ENCODE peak calls at places on chromosomes 13 and 19, in seven cellular contexts. D is right cardiac atrium, W is PC-9, V is cardiac fibroblast, N is left ventricle myocardium inferior, S is thoracic aorta, J is prostate gland. X is an unnamed sample.

GRCh38 chr13:59673301-59673700 is 490.4 kb downstream of the DIAPH3 start:
- DNase-seq in S (no peak), N (no peak), V (peak), W (no peak), D (no peak), J (no peak), X (no peak)

GRCh38 chr13:97364031-97364430 is 69.9 kb upstream of the RAP2A start:
- DNase-seq in N (no peak), V (no peak), S (no peak), W (no peak), D (no peak), J (no peak), X (no peak)

GRCh38 chr13:95713651-95714050 is 36.7 kb downstream of the DNAJC3 start:
- DNase-seq in N (no peak), W (peak), J (no peak), D (no peak), V (no peak), S (no peak), X (no peak)

GRCh38 chr19:4369109-4369887 is 25.9 kb downstream of the MPND start:
- DNase-seq in N (peak), D (peak), J (peak), W (no peak), V (no peak), S (no peak), X (peak)

GRCh38 chr19:4059931-4060620 is 6.6 kb downstream of the ZBTB7A start:
- DNase-seq in D (peak), S (no peak), V (peak), W (no peak), J (no peak), N (peak), X (no peak)

GRCh38 chr13:51269039-51269438 is 46.8 kb downstream of the FAM124A start:
- DNase-seq in W (no peak), S (no peak), J (no peak), V (peak), N (no peak), D (no peak), X (no peak)

GRCh38 chr13:74409551-74409950 is 275.3 kb upstream of the KLF12 start:
- DNase-seq in J (no peak), D (no peak), N (no peak), W (no peak), S (no peak), V (no peak), X (no peak)

GRCh38 chr19:7888145-7888825 is at the start of gene LRRC8E:
- DNase-seq in N (no peak), J (peak), S (no peak), W (peak), V (peak), D (peak), X (no peak)

GRCh38 chr19:52474351-52475127 is 21.2 kb downstream of the ZNF578 start:
- DNase-seq in W (no peak), S (no peak), J (no peak), N (no peak), V (no peak), D (no peak), X (no peak)

GRCh38 chr13:114109646-114110045 is 22.8 kb downstream of the RASA3 start:
- DNase-seq in W (no peak), V (no peak), J (no peak), N (no peak), D (peak), S (no peak), X (no peak)

GRCh38 chr13:74306496-74306895 is 172.3 kb upstream of the KLF12 start:
- DNase-seq in D (no peak), N (no peak), W (no peak), V (peak), J (no peak), S (no peak), X (peak)

GRCh38 chr13:38707433-38707832 is 20.6 kb downstream of the FREM2 start:
- DNase-seq in S (no peak), D (no peak), V (no peak), J (no peak), N (no peak), W (no peak), X (no peak)

GRCh38 chr19:18292810-18293641 is 11.6 kb upstream of the JUND start:
- DNase-seq in S (peak), V (peak), D (peak), N (peak), J (peak), W (peak), X (peak)

GRCh38 chr19:47598407-47599349 is 10.3 kb upstream of the BICRA start:
- DNase-seq in N (no peak), S (peak), D (no peak), W (peak), V (peak), J (peak), X (no peak)

GRCh38 chr13:25171517-25172302 is at the start of gene AMER2:
- DNase-seq in V (peak), D (peak), N (peak), S (no peak), J (no peak), W (no peak), X (peak)

GRCh38 chr13:33483471-33483870 is 197.9 kb upstream of the STARD13 start:
- DNase-seq in S (no peak), N (no peak), V (no peak), J (no peak), D (no peak), W (no peak), X (no peak)

GRCh38 chr13:108911807-108912206 is 282.4 kb downstream of the MYO16 start:
- DNase-seq in D (no peak), J (no peak), S (no peak), V (no peak), W (peak), N (no peak), X (no peak)

GRCh38 chr13:35789335-35790166 is 313.1 kb upstream of the MAB21L1 start:
- DNase-seq in W (no peak), V (peak), S (no peak), N (no peak), D (no peak), J (no peak), X (peak)

GRCh38 chr13:27533155-27533643 is 82.8 kb upstream of the MTIF3 start:
- DNase-seq in V (peak), J (peak), D (peak), N (peak), W (peak), S (no peak), X (peak)

GRCh38 chr13:98393873-98394272 is 183.0 kb downstream of the STK24 start:
- DNase-seq in D (no peak), S (no peak), V (no peak), W (no peak), J (no peak), N (no peak), X (no peak)

GRCh38 chr13:75279834-75280369 is 202.1 kb downstream of the TBC1D4 start:
- DNase-seq in W (no peak), V (no peak), D (no peak), J (no peak), S (no peak), N (no peak), X (no peak)

GRCh38 chr19:50750010-50750409 is 20.3 kb upstream of the GPR32 start:
- DNase-seq in V (no peak), S (no peak), J (no peak), W (no peak), N (no peak), D (no peak), X (no peak)

GRCh38 chr19:41958367-41959055 is 610 bp downstream of the RABAC1 start:
- DNase-seq in V (peak), D (peak), N (peak), W (peak), J (peak), S (peak), X (peak)

GRCh38 chr13:60627071-60627686 is 230.2 kb downstream of the TDRD3 start:
- DNase-seq in V (peak), D (no peak), S (no peak), N (no peak), J (no peak), W (no peak), X (peak)

GRCh38 chr19:12364391-12365093 is 941 bp downstream of the ZNF442 start:
- DNase-seq in D (peak), S (no peak), V (peak), N (peak), J (peak), W (no peak), X (no peak)

GRCh38 chr19:12365372-12366162 is at the start of gene ZNF442:
- DNase-seq in J (peak), D (peak), W (peak), V (peak), N (peak), S (peak), X (peak)

GRCh38 chr19:12365094-12365371 is 450 bp downstream of the ZNF442 start:
- DNase-seq in N (no peak), V (peak), S (no peak), J (peak), W (no peak), D (no peak), X (no peak)
- H3K4me3 ChIP-seq in N (peak), V (peak), S (peak), J (peak), W (peak), D (peak), X (peak)

DNA sequence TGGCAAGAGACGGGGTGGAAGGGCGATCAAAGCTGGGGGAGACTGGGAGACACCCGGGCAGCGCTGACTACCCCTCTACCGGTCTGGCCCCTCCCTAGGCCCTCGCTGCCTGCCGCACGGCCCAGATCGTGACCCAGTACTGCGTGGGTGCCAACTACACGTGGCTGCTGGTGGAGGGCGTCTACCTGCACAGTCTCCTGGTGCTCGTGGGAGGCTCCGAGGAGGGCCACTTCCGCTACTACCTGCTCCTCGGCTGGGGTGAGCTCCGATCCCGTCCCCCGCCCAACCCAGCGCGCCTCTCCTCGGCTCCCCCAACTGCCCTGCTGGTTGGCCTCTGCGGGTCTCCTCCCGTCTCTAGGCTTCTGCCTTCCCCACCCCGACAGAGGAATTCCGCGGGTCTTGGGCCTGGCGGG is 8.8 kb downstream of the GIPR start:
- DNase-seq in D (peak), N (no peak), S (no peak), V (no peak), J (no peak), W (peak), X (no peak)
- H3K4me3 ChIP-seq in D (peak), N (peak), S (peak), V (peak), J (peak), W (peak), X (no peak)

GRCh38 chr13:50071399-50071798 is 56.2 kb downstream of the KCNRG start:
- DNase-seq in V (peak), J (no peak), N (no peak), W (no peak), D (no peak), S (no peak), X (peak)

GRCh38 chr13:50075619-50076097 is 60.4 kb downstream of the KCNRG start:
- DNase-seq in W (no peak), N (no peak), V (no peak), D (no peak), J (no peak), S (no peak), X (no peak)

GRCh38 chr13:50072676-50073075 is 57.4 kb downstream of the KCNRG start:
- DNase-seq in V (no peak), D (no peak), W (no peak), N (no peak), J (no peak), S (no peak), X (no peak)

GRCh38 chr13:50073340-50073739 is 58.1 kb downstream of the KCNRG start:
- DNase-seq in V (no peak), S (no peak), D (no peak), W (no peak), N (no peak), J (no peak), X (no peak)

GRCh38 chr13:50074843-50075242 is 59.6 kb downstream of the KCNRG start:
- DNase-seq in V (no peak), N (no peak), S (no peak), D (no peak), J (no peak), W (no peak), X (no peak)
- H3K4me3 ChIP-seq in V (no peak), N (no peak), S (peak), D (no peak), J (no peak), W (no peak), X (no peak)

GRCh38 chr13:45046445-45046844 is 57.1 kb downstream of the GPALPP1 start:
- DNase-seq in W (no peak), D (no peak), S (no peak), J (no peak), V (no peak), N (no peak), X (no peak)

GRCh38 chr13:45051315-45051714 is 62.0 kb downstream of the GPALPP1 start:
- DNase-seq in D (no peak), J (no peak), N (no peak), V (no peak), W (no peak), S (no peak), X (no peak)

GRCh38 chr13:45047394-45048328 is 58.3 kb downstream of the GPALPP1 start:
- DNase-seq in N (peak), J (peak), W (peak), V (peak), S (peak), D (peak), X (peak)

GRCh38 chr13:45048890-45049407 is 59.6 kb downstream of the GPALPP1 start:
- DNase-seq in J (no peak), D (no peak), W (no peak), V (no peak), N (no peak), S (no peak), X (peak)

GRCh38 chr13:45049478-45049877 is 60.1 kb downstream of the GPALPP1 start:
- DNase-seq in N (no peak), V (no peak), J (no peak), S (no peak), D (no peak), W (no peak), X (no peak)
- H3K4me3 ChIP-seq in N (no peak), V (no peak), J (no peak), S (no peak), D (no peak), W (no peak), X (no peak)

DNA sequence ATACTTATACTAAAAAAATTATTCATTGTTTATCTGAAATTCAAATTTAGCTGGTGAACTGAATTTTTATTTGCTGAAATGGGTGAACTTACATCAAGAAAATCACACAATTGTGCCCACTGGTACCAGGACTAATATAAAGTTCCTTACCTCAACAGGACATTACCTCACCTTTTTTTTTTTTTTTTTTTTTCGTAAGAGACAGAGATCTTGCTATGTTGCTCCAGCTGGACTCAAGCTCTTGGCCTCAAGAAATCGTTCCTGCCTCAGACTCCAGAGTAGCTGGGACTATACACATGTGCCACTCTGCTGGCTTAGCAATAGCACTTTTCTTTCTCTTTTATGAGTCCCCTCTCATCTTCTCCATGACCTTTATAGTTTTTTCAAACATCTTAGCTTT is 22.5 kb upstream of the NDFIP2 start:
- DNase-seq in V (no peak), W (no peak), N (no peak), S (no peak), D (no peak), J (no peak), X (no peak)
- H3K4me3 ChIP-seq in V (no peak), W (no peak), N (no peak), S (no peak), D (no peak), J (no peak), X (no peak)

DNA sequence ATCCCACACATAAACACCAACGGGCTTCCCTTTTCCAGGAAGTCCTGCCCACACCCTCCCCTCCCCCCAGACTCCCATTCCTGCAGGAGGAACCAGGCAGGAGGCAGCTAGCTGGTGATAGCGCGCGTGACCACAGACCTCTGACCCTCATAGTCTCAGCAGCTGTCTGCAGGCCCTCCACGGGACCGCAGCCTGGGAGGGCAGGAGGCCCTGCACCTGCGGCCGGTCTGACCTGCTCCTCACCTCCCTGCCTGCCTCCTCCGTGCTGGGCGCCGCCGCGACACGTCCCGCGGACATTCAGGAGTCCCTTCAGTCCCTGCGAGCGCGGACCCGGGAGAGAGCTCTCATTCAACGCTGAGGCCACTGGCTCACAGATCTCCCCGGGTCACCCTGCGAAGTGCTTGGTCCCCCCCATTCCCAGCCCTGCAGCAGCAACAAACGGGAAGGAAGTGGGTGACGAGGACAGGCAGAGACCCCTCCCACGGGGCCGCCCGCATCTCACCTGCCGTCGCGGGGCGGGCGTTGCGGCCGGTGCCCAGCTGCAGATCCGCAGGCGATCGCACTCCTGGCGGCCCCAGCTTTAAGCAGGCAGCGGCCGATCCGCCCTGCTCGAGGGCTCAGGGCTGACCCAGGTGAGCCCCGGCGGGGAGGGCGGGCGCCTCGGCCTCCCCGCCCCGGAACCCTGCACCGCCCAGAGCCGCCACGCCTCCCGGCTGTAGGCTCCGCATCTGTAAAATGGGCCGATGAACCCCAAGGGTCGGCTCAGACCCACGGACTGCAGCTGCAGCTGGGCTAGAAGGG is 1.1 kb upstream of the ACP5 start:
- DNase-seq in V (peak), N (peak), J (peak), D (peak), W (no peak), S (no peak), X (no peak)
- H3K4me3 ChIP-seq in V (peak), N (peak), J (peak), D (peak), W (no peak), S (peak), X (no peak)

GRCh38 chr19:32674153-32674958 is 624 bp downstream of the ANKRD27 start:
- DNase-seq in D (no peak), V (no peak), N (no peak), W (no peak), J (no peak), S (no peak), X (no peak)
- H3K4me3 ChIP-seq in D (peak), V (peak), N (peak), W (peak), J (peak), S (peak), X (peak)

GRCh38 chr19:45972944-45973525 is 630 bp downstream of the NOVA2 start:
- DNase-seq in N (no peak), S (no peak), J (no peak), V (no peak), W (no peak), D (no peak), X (no peak)
- H3K4me3 ChIP-seq in N (peak), S (peak), J (no peak), V (peak), W (no peak), D (peak), X (no peak)

DNA sequence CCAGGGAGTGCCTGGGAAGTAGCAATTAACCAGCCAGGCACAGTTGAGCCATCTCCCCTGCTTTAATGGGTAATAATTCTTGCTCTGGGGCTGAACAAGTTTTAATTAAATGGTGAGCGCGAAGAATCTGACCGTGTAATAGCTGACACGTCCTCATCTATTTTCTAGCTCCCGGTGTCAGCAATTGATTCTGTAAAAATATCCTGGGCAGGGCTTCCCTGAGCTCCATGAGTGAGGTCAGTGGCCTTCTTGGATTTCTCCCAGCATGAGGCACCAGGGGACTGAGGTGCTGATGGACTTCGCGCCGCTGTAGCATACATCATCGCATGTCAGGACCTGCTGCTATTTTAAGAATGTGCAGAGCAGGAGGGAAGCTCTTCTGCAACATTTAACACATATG is 27.0 kb downstream of the SIPA1L3 start:
- DNase-seq in W (no peak), D (peak), V (peak), N (peak), J (no peak), S (no peak), X (no peak)
- H3K4me3 ChIP-seq in W (no peak), D (no peak), V (no peak), N (no peak), J (no peak), S (no peak), X (no peak)